ENCODE peak calls at places on chromosomes 3 and 15, in six cellular contexts. W, K, E, X, O and H are unnamed samples.

GRCh38 chr3:176714034-176714433 is 483.2 kb downstream of the TBL1XR1 start:
- ATAC-seq in W (no peak), K (no peak), E (no peak), X (no peak), O (no peak), H (no peak)

GRCh38 chr15:72835289-72835890 is 51.8 kb upstream of the ADPGK start:
- ATAC-seq in W (no peak), K (peak), E (peak), X (no peak), O (no peak), H (no peak)

GRCh38 chr3:134456121-134456520 is 29.7 kb downstream of the ANAPC13 start:
- ATAC-seq in W (no peak), K (no peak), E (no peak), X (no peak), O (no peak), H (no peak)

GRCh38 chr3:153273767-153274443 is 111.9 kb downstream of the RAP2B start:
- ATAC-seq in W (no peak), K (no peak), E (peak), X (peak), O (no peak), H (no peak)

GRCh38 chr3:150933473-150934008 is 28.3 kb upstream of the MINDY4B start:
- ATAC-seq in W (no peak), K (no peak), E (no peak), X (peak), O (no peak), H (no peak)

GRCh38 chr15:31427411-31427810 is 100.8 kb downstream of the KLF13 start:
- ATAC-seq in W (peak), K (no peak), E (no peak), X (no peak), O (peak), H (no peak)

GRCh38 chr15:59315914-59316428 is 56.7 kb downstream of the MYO1E start:
- ATAC-seq in W (no peak), K (no peak), E (peak), X (peak), O (no peak), H (no peak)

GRCh38 chr3:47954562-47954961 is 61.7 kb downstream of the MAP4 start:
- ATAC-seq in W (no peak), K (peak), E (no peak), X (no peak), O (no peak), H (no peak)

GRCh38 chr3:150038830-150039229 is 68.1 kb upstream of the PFN2 start:
- ATAC-seq in W (no peak), K (no peak), E (no peak), X (no peak), O (no peak), H (no peak)

GRCh38 chr15:89666147-89666857 is 11.0 kb upstream of the KIF7 start:
- ATAC-seq in W (no peak), K (peak), E (peak), X (no peak), O (no peak), H (peak)

GRCh38 chr15:82951472-82952155 is 906 bp downstream of the HOMER2 start:
- ATAC-seq in W (peak), K (no peak), E (peak), X (peak), O (peak), H (no peak)

GRCh38 chr15:68424754-68425390 is 7.1 kb downstream of the ITGA11 start:
- ATAC-seq in W (no peak), K (no peak), E (no peak), X (no peak), O (no peak), H (no peak)

GRCh38 chr15:65777053-65777452 is 15.0 kb downstream of the DENND4A start:
- ATAC-seq in W (no peak), K (no peak), E (no peak), X (no peak), O (no peak), H (no peak)

GRCh38 chr3:34842706-34843478 is 796.4 kb upstream of the ARPP21 start:
- ATAC-seq in W (no peak), K (no peak), E (no peak), X (no peak), O (no peak), H (no peak)

GRCh38 chr3:122929576-122930365 is 97.8 kb downstream of the SEMA5B start:
- ATAC-seq in W (no peak), K (peak), E (peak), X (no peak), O (no peak), H (no peak)

GRCh38 chr15:79901958-79902357 is 5.1 kb upstream of the MTHFS start:
- ATAC-seq in W (no peak), K (no peak), E (no peak), X (no peak), O (no peak), H (no peak)

GRCh38 chr3:11613319-11613718 is 30.4 kb downstream of the VGLL4 start:
- ATAC-seq in W (no peak), K (no peak), E (no peak), X (no peak), O (no peak), H (no peak)

GRCh38 chr15:92268900-92269299 is 124.8 kb upstream of the ST8SIA2 start:
- ATAC-seq in W (no peak), K (no peak), E (no peak), X (no peak), O (no peak), H (no peak)

GRCh38 chr3:69305011-69305410 is 80.9 kb downstream of the FRMD4B start:
- ATAC-seq in W (peak), K (no peak), E (no peak), X (peak), O (peak), H (no peak)